ENCODE peak calls at places on chromosomes 7 and 10, in seven cellular contexts. I, L, W, N, D, E and K are unnamed samples.

GRCh38 chr7:30032310-30033125 is 4.3 kb downstream of the PLEKHA8 start:
- DNase-seq in I (peak), L (no peak), W (peak), N (no peak), D (no peak), E (no peak), K (no peak)

GRCh38 chr7:132030883-132031282 is 474.5 kb upstream of the PODXL start:
- DNase-seq in I (no peak), L (no peak), W (no peak), N (no peak), D (no peak), E (peak), K (no peak)

GRCh38 chr10:70409772-70410171 is 5.8 kb downstream of the EIF4EBP2 start:
- DNase-seq in I (no peak), L (no peak), W (no peak), N (no peak), D (no peak), E (no peak), K (no peak)

GRCh38 chr10:63466168-63466935 is 575 bp upstream of the JMJD1C start:
- DNase-seq in I (peak), L (peak), W (peak), N (peak), D (peak), E (peak), K (peak)

GRCh38 chr7:96973986-96974385 is 31.4 kb upstream of the DLX6 start:
- DNase-seq in I (peak), L (no peak), W (no peak), N (no peak), D (no peak), E (no peak), K (no peak)

GRCh38 chr10:58967551-58968418 is 208.7 kb upstream of the PHYHIPL start:
- DNase-seq in I (no peak), L (peak), W (no peak), N (no peak), D (peak), E (no peak), K (no peak)

GRCh38 chr7:84535584-84536255 is 341.1 kb upstream of the SEMA3A start:
- DNase-seq in I (no peak), L (no peak), W (no peak), N (no peak), D (no peak), E (no peak), K (no peak)

GRCh38 chr10:75941181-75941580 is 509.8 kb downstream of the LRMDA start:
- DNase-seq in I (no peak), L (no peak), W (no peak), N (no peak), D (no peak), E (no peak), K (no peak)

GRCh38 chr10:117003336-117003735 is 1.7 kb downstream of the SHTN1 start:
- DNase-seq in I (no peak), L (no peak), W (no peak), N (no peak), D (no peak), E (no peak), K (no peak)

GRCh38 chr10:117004238-117004626 is 755 bp downstream of the SHTN1 start:
- DNase-seq in I (no peak), L (no peak), W (peak), N (no peak), D (no peak), E (peak), K (peak)

GRCh38 chr10:117007080-117007479 is 2.1 kb upstream of the SHTN1 start:
- DNase-seq in I (peak), L (no peak), W (peak), N (no peak), D (no peak), E (peak), K (peak)

GRCh38 chr10:117004627-117005453 is at the start of gene SHTN1:
- DNase-seq in I (peak), L (peak), W (peak), N (peak), D (peak), E (peak), K (peak)

GRCh38 chr10:117005454-117006055 is 568 bp upstream of the SHTN1 start:
- DNase-seq in I (peak), L (no peak), W (no peak), N (no peak), D (no peak), E (peak), K (peak)
- TF ChIP-seq CTCF in I (peak), L (no peak), W (no peak), N (no peak), D (no peak), E (no peak), K (no peak)

GRCh38 chr10:79498431-79498830 is 13.9 kb upstream of the EIF5AL1 start:
- DNase-seq in I (peak), L (no peak), W (no peak), N (no peak), D (no peak), E (no peak), K (no peak)
- TF ChIP-seq CTCF in I (no peak), L (no peak), W (no peak), N (no peak), D (no peak), E (no peak), K (no peak)

DNA sequence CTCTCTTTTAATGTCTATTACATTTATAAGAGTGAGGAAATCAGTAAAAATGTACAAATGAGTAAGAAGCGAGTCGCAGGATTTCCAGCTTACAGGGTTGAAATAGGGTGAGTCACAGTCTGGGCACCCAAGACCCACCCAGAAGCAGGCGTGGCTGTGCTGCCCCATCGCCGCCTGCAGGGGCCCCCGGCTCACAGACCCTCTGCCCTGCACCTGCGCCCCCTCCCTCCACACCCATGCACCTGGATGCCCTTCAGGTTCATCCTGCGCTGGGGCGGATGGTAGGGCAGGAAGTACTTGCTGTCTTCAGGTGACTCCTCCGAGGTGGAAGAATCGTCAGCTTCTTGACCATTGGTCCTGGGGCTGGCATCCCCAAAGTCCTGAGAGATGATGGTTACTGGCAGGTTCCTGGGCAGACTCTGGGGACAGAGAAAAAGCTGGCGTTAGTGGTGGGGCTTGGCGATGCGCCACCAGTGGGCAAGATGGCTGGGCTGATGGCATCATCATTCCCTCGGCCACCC is 90.2 kb upstream of the GNA12 start:
- DNase-seq in I (peak), L (peak), W (peak), N (no peak), D (no peak), E (peak), K (no peak)
- TF ChIP-seq CTCF in I (peak), L (no peak), W (no peak), N (no peak), D (no peak), E (no peak), K (no peak)

GRCh38 chr7:142501434-142501833 is 243.6 kb upstream of the PRSS58 start:
- DNase-seq in I (no peak), L (no peak), W (no peak), N (no peak), D (no peak), E (no peak), K (no peak)
- TF ChIP-seq CTCF in I (no peak), L (no peak), W (no peak), N (no peak), D (no peak), E (no peak), K (no peak)

GRCh38 chr7:155984609-155985405 is 172.5 kb upstream of the SHH start:
- DNase-seq in I (no peak), L (no peak), W (no peak), N (peak), D (no peak), E (no peak), K (no peak)

GRCh38 chr7:155984028-155984607 is 171.9 kb upstream of the SHH start:
- DNase-seq in I (no peak), L (no peak), W (no peak), N (peak), D (no peak), E (no peak), K (no peak)

GRCh38 chr7:155987681-155988080 is 175.4 kb upstream of the SHH start:
- DNase-seq in I (no peak), L (no peak), W (no peak), N (peak), D (no peak), E (no peak), K (no peak)

GRCh38 chr7:155986497-155987160 is 174.4 kb upstream of the SHH start:
- DNase-seq in I (no peak), L (no peak), W (no peak), N (peak), D (no peak), E (no peak), K (no peak)

GRCh38 chr7:155985518-155986427 is 173.5 kb upstream of the SHH start:
- DNase-seq in I (no peak), L (no peak), W (no peak), N (peak), D (no peak), E (no peak), K (no peak)
- TF ChIP-seq CTCF in I (no peak), L (no peak), W (no peak), N (no peak), D (no peak), E (no peak), K (no peak)

GRCh38 chr7:106424476-106425016 is 139.8 kb upstream of the NAMPT start:
- DNase-seq in I (no peak), L (no peak), W (no peak), N (no peak), D (no peak), E (no peak), K (no peak)
- TF ChIP-seq CTCF in I (no peak), L (no peak), W (no peak), N (no peak), D (no peak), E (no peak), K (no peak)

GRCh38 chr7:73647725-73648592 is 19.7 kb upstream of the VPS37D start:
- DNase-seq in I (no peak), L (no peak), W (peak), N (no peak), D (no peak), E (no peak), K (no peak)
- TF ChIP-seq CTCF in I (no peak), L (no peak), W (no peak), N (no peak), D (peak), E (peak), K (no peak)

DNA sequence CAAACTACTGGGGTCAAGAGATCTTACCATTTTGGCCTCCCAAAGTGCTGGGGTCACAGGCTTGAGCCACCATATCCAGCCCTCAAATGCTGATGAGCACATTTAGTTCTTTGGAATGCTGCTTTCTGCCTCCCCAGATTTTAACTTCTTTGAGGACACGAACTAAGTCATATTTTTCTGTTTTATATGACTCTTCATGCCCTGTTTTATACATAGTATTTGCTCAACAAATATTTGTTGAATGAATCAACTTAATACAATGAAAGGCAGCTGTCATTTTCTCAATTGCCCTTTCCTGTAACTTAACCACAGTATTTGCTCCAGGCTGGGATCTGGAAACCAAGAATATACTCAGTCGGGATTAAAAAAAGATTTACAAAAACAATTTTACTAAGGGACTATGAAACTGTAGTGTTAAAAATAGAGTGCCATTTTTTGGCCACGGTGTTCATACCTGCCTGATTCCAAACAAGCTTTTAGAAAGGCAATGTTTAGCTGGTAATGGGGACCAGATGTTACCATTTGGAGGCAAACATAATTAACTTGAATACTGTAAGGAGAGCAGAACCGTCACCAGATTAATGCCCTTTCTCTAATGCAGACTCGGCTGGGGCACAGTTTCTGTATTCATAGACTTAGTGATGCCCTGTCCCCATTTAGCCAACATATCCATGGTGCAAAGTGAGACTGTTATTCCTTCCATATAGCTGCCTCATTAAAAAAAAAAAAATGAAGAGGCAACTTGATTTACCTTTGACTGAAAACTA is 117.6 kb downstream of the NRP1 start:
- DNase-seq in I (no peak), L (no peak), W (no peak), N (no peak), D (no peak), E (peak), K (peak)
- TF ChIP-seq CTCF in I (no peak), L (no peak), W (no peak), N (no peak), D (no peak), E (no peak), K (no peak)

DNA sequence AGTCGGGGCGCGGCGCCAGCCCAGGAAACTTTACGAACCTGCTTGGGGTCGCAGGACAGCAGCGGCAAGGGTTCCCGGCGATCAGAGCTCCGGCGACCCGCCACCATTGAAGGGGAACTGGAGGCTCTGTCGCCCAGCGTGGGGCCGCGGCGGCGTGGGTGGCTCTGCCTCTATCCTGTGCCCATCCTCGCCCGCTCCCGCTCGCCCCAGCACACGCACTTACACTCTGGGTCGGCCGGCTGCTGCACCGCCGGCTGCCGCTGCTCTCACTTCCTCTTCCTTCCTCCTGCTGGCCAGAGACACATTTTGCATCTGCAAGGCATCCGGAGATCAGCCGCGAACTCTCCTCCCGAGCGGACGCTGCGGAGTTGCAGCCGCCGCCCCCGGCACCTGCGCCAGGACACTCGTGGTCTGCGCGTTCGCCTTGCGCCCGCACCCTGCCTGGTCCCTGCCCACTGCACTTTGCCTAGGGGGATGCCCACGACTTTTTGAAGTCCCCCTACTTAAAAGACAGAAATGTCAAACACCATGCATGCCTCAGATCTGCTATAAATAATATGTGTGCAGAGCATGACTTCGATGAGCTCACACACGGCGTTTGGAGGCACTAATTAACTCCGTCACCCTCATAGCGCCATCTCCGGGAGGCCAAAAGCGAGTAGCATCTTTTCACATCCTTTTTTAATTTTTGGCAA is at the start of gene ELMO1:
- DNase-seq in I (peak), L (peak), W (no peak), N (peak), D (peak), E (peak), K (no peak)
- TF ChIP-seq CTCF in I (peak), L (peak), W (no peak), N (peak), D (peak), E (no peak), K (no peak)

GRCh38 chr10:71772832-71773220 is 494 bp downstream of the VSIR start:
- DNase-seq in I (no peak), L (no peak), W (no peak), N (no peak), D (no peak), E (no peak), K (no peak)
- TF ChIP-seq CTCF in I (no peak), L (no peak), W (no peak), N (no peak), D (no peak), E (no peak), K (no peak)